ENCODE peak calls at places on chromosomes 11 and 22, in nine cellular contexts. U, R, T, N, B, O, V, E and A are unnamed samples.

GRCh38 chr11:44936527-44936926 is 14.2 kb downstream of the TP53I11 start:
- DNase-seq in U (peak), R (peak), T (peak), N (peak), B (peak), O (peak), V (peak), E (no peak), A (peak)

GRCh38 chr22:29313126-29314071 is 2.1 kb downstream of the RASL10A start:
- DNase-seq in U (peak), R (peak), T (peak), N (peak), B (no peak), O (no peak), V (peak), E (no peak), A (peak)

GRCh38 chr22:42158456-42159132 is 28.0 kb upstream of the CYP2D6 start:
- DNase-seq in U (no peak), R (no peak), T (no peak), N (no peak), B (no peak), O (no peak), V (no peak), E (no peak), A (no peak)

GRCh38 chr11:11910541-11910940 is 68.8 kb downstream of the USP47 start:
- DNase-seq in U (no peak), R (no peak), T (no peak), N (no peak), B (no peak), O (no peak), V (no peak), E (no peak), A (no peak)

GRCh38 chr11:65066805-65067291 is 8.5 kb upstream of the NAALADL1 start:
- DNase-seq in U (no peak), R (no peak), T (no peak), N (no peak), B (no peak), O (no peak), V (no peak), E (no peak), A (no peak)

GRCh38 chr11:125272092-125272491 is 107.5 kb downstream of the PKNOX2 start:
- DNase-seq in U (no peak), R (no peak), T (no peak), N (no peak), B (no peak), O (no peak), V (no peak), E (no peak), A (no peak)

GRCh38 chr22:37843746-37844089 is 416 bp downstream of the ANKRD54 start:
- DNase-seq in U (no peak), R (peak), T (peak), N (peak), B (no peak), O (no peak), V (peak), E (no peak), A (no peak)

GRCh38 chr22:17410576-17410975 is 41.3 kb downstream of the CECR2 start:
- DNase-seq in U (no peak), R (no peak), T (no peak), N (no peak), B (no peak), O (no peak), V (no peak), E (no peak), A (no peak)

GRCh38 chr22:27874185-27874584 is 44.9 kb downstream of the PITPNB start:
- DNase-seq in U (no peak), R (no peak), T (no peak), N (no peak), B (no peak), O (no peak), V (no peak), E (no peak), A (no peak)

GRCh38 chr11:113179181-113179701 is 135.1 kb upstream of the TTC12 start:
- DNase-seq in U (no peak), R (no peak), T (no peak), N (no peak), B (no peak), O (no peak), V (no peak), E (no peak), A (no peak)